ENCODE peak calls at places on chromosomes 16 and 17, in six cellular contexts. Y is fibroblast of lung; F is CD8-positive, alpha-beta T cell; S is cardiac muscle cell; L is brain microvascular endothelial cell; A is lung. T is an unnamed sample. For H3K27me3 and H3K36me3, the result is how much of the 10 kb centered on the place peaks cover.

GRCh38 chr16:85399583-85400284 is 213.4 kb upstream of the GSE1 start:
- DNase-seq in L (no peak), S (no peak), Y (no peak), F (no peak), A (no peak), T (no peak)

GRCh38 chr17:65057520-65058075 is 1.1 kb upstream of the GNA13 start:
- DNase-seq in F (no peak), A (no peak), L (no peak), S (no peak), Y (no peak), T (no peak)

GRCh38 chr16:17313085-17313611 is 157.6 kb downstream of the XYLT1 start:
- DNase-seq in S (peak), F (no peak), L (no peak), A (no peak), Y (peak), T (no peak)

GRCh38 chr16:4613636-4614570 is 785 bp downstream of the UBALD1 start:
- DNase-seq in Y (peak), F (no peak), A (no peak), S (peak), L (peak), T (no peak)

GRCh38 chr16:22369221-22369811 is 5.1 kb downstream of the CDR2 start:
- DNase-seq in A (no peak), Y (peak), L (no peak), F (no peak), S (peak), T (no peak)

GRCh38 chr17:22310717-22311686 is 618.7 kb downstream of the KCNJ18 start:
- DNase-seq in A (no peak), S (no peak), F (no peak), L (no peak), Y (no peak), T (peak)

GRCh38 chr17:68792042-68792685 is 163.0 kb downstream of the ABCA8 start:
- DNase-seq in L (no peak), S (peak), F (no peak), Y (peak), A (no peak), T (no peak)

GRCh38 chr17:19411641-19412040 is 609 bp downstream of the RNF112 start:
- DNase-seq in S (no peak), A (no peak), L (no peak), Y (no peak), F (no peak), T (no peak)

GRCh38 chr16:11005611-11005975 is 61.2 kb downstream of the CLEC16A start:
- DNase-seq in F (no peak), Y (peak), S (peak), A (no peak), L (no peak), T (no peak)

GRCh38 chr17:72237223-72237622 is 116.4 kb downstream of the SOX9 start:
- DNase-seq in Y (no peak), F (no peak), L (no peak), A (no peak), S (no peak), T (no peak)
- H3K4me3 ChIP-seq in Y (no peak), F (no peak), L (no peak), A (no peak), S (no peak), T (no peak)

DNA sequence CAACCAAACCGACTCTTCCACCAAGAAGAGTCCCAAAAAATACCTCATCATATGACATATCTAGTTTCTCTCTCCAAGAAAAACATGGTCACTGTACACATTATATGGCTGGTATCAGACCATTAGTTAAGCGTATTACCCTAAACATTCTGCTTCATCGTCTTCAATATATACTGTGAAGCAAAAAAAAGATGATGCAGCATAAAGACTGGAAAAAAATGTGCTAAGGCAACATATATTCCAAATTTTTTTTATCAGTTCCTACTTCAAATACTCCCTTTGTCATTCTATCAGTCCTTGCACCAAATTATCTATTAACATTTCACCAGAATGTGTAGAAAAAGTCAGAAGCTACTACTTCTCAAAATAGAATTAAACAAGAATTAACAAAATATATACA is 42.9 kb downstream of the STX8 start:
- DNase-seq in S (no peak), L (no peak), Y (no peak), A (no peak), F (no peak), T (no peak)
- H3K27me3 ChIP-seq in S (under half), L (under half), Y (under half), A (under half), F (under half), T (under half)

GRCh38 chr16:84080378-84080777 is 36.4 kb downstream of the MBTPS1 start:
- DNase-seq in Y (no peak), S (no peak), L (no peak), A (no peak), F (no peak), T (no peak)
- H3K36me3 ChIP-seq in Y (under half), S (under half), L (under half), A (under half), F (under half), T (half or more)

GRCh38 chr17:30357476-30357875 is 21.3 kb upstream of the CPD start:
- DNase-seq in F (no peak), L (no peak), Y (no peak), S (no peak), A (no peak), T (no peak)

GRCh38 chr17:30361766-30362279 is 16.9 kb upstream of the CPD start:
- DNase-seq in A (no peak), Y (no peak), F (no peak), L (no peak), S (no peak), T (no peak)

GRCh38 chr17:30358055-30358760 is 20.5 kb upstream of the CPD start:
- DNase-seq in A (no peak), S (no peak), F (no peak), L (no peak), Y (no peak), T (peak)

GRCh38 chr17:30363715-30364202 is 15.0 kb upstream of the CPD start:
- DNase-seq in Y (peak), F (peak), A (peak), S (peak), L (no peak), T (no peak)

GRCh38 chr17:30360396-30360795 is 18.3 kb upstream of the CPD start:
- DNase-seq in A (no peak), L (no peak), S (no peak), Y (no peak), F (no peak), T (no peak)
- H3K4me3 ChIP-seq in A (no peak), L (no peak), S (no peak), Y (no peak), F (no peak), T (no peak)